ENCODE peak calls at places on chromosome 16, in six cellular contexts. T is stomach, Q is prostate gland, U is mesendoderm, V is tibial nerve, W is SK-N-MC. J is an unnamed sample.

GRCh38 chr16:82631701-82632685 is 5.2 kb downstream of the CDH13 start:
- DNase-seq in V (no peak), W (no peak), U (peak; percentile 73), Q (no peak), T (no peak), J (no peak)

GRCh38 chr16:67215690-67216089 is 11.2 kb upstream of the TMEM208 start:
- DNase-seq in Q (no peak), V (no peak), W (no peak), U (peak; percentile 35), T (no peak), J (no peak)

GRCh38 chr16:68993421-68993820 is 112.0 kb upstream of the HAS3 start:
- DNase-seq in T (no peak), V (no peak), U (no peak), Q (no peak), W (no peak), J (no peak)

GRCh38 chr16:8675183-8676159 is 1.1 kb downstream of the ABAT start:
- DNase-seq in V (no peak), Q (no peak), T (no peak), W (no peak), U (no peak), J (no peak)

GRCh38 chr16:20865420-20866126 is 34.6 kb downstream of the DCUN1D3 start:
- DNase-seq in V (no peak), U (no peak), T (no peak), W (no peak), Q (no peak), J (no peak)

GRCh38 chr16:73068546-73069401 is 20.8 kb upstream of the ZFHX3 start:
- DNase-seq in V (peak; percentile 61), W (no peak), Q (no peak), U (no peak), T (no peak), J (no peak)

GRCh38 chr16:76668207-76668725 is 391.1 kb downstream of the CNTNAP4 start:
- DNase-seq in V (no peak), W (no peak), U (peak; percentile 79), T (no peak), Q (no peak), J (no peak)

GRCh38 chr16:56862776-56863175 is 2.2 kb upstream of the SLC12A3 start:
- DNase-seq in U (no peak), Q (no peak), T (no peak), V (no peak), W (no peak), J (no peak)

GRCh38 chr16:74186589-74186988 is 110.0 kb upstream of the PSMD7 start:
- DNase-seq in T (no peak), Q (no peak), U (no peak), W (peak; percentile 79), V (no peak), J (no peak)

GRCh38 chr16:74447578-74447977 is 26.3 kb upstream of the CLEC18B start:
- DNase-seq in T (no peak), Q (no peak), U (no peak), W (no peak), V (no peak), J (no peak)

GRCh38 chr16:29744541-29745101 is 1.2 kb downstream of the C16orf54 start:
- DNase-seq in T (no peak), U (no peak), Q (no peak), V (no peak), W (no peak), J (no peak)
- H3K27ac ChIP-seq in T (peak overlapping the region; percentile 61), U (no peak overlapping the region), Q (peak overlapping the region; percentile 54), V (peak overlapping the region; percentile 67), W (no peak overlapping the region), J (no peak overlapping the region)

DNA sequence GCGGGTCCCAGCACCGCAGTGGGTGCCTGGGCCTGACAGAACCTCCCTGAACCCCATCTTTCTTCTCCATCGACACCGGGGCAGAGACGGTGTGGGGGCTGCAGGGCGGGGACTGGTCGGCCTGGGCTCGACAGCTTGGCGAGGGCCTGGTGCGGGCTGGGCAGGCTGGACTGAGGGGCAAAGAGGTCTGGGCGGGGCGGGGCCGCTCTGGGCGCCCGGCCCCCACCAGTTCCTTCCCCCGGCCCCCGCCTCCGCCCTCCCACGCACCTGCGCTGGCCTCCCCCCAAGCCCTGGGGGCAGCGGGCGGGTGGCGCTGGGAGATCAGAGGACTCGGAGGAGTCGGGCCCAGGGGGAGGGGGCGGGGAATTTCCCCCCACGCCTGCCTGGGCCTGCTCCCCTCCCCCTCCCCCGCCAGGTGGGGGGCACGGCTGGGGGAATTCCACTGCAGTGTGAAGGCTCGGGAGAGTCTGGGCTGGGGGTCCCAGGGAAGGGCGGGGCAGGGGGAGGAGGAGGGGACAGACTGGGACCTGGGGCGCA is 933 bp upstream of the KREMEN2 start:
- DNase-seq in Q (no peak), W (no peak), T (no peak), V (no peak), U (no peak), J (no peak)
- H3K4me3 ChIP-seq in Q (peak overlapping the region; percentile 26), W (peak overlapping the region; percentile 83), T (peak overlapping the region; percentile 54), V (no peak overlapping the region), U (no peak overlapping the region), J (peak overlapping the region; percentile 24)

GRCh38 chr16:12675852-12676251 is 127.8 kb downstream of the CPPED1 start:
- DNase-seq in Q (no peak), V (no peak), W (no peak), U (peak; percentile 29), T (no peak), J (no peak)

GRCh38 chr16:12673466-12673865 is 130.2 kb downstream of the CPPED1 start:
- DNase-seq in Q (no peak), U (no peak), W (no peak), V (no peak), T (no peak), J (no peak)

GRCh38 chr16:12672986-12673385 is 130.7 kb downstream of the CPPED1 start:
- DNase-seq in W (no peak), T (no peak), Q (no peak), V (no peak), U (no peak), J (no peak)

GRCh38 chr16:12674524-12674923 is 129.2 kb downstream of the CPPED1 start:
- DNase-seq in T (no peak), Q (no peak), U (no peak), V (no peak), W (no peak), J (no peak)

GRCh38 chr16:12674096-12674495 is 129.6 kb downstream of the CPPED1 start:
- DNase-seq in W (no peak), Q (no peak), V (no peak), U (no peak), T (no peak), J (no peak)
- H3K36me3 ChIP-seq in W (no peaks in the 10 kb centered on the region), Q (no peaks in the 10 kb centered on the region), V (no peaks in the 10 kb centered on the region), U (no peaks in the 10 kb centered on the region), T (no peaks in the 10 kb centered on the region), J (no peaks in the 10 kb centered on the region)

GRCh38 chr16:49452568-49452967 is 79.0 kb downstream of the C16orf78 start:
- DNase-seq in U (no peak), V (no peak), W (no peak), Q (no peak), T (no peak), J (no peak)
- H3K27ac ChIP-seq in U (no peak overlapping the region), V (no peak overlapping the region), W (no peak overlapping the region), Q (no peak overlapping the region), T (no peak overlapping the region), J (peak overlapping the region; percentile 30)

GRCh38 chr16:46712911-46713310 is 23.5 kb downstream of the ORC6 start:
- DNase-seq in V (no peak), U (no peak), T (no peak), Q (no peak), W (no peak), J (no peak)
- H3K4me3 ChIP-seq in V (no peak overlapping the region), U (no peak overlapping the region), T (no peak overlapping the region), Q (no peak overlapping the region), W (no peak overlapping the region), J (no peak overlapping the region)

J was measured in vagina.